ENCODE peak calls at places on chromosomes 3 and 15, in nine cellular contexts. G is nephron progenitor cell; I is GM20000; Y is stimulated activated CD4-positive, alpha-beta T cell treated with anti-CD3 and anti-CD28 coated beads, Interleukin-2, amount 100 ng/mL, for 48 hours; N is NCI-H1105; D is neuronal stem cell; H is caudate nucleus; R is amniotic stem cell; J is NCI-H774. K is an unnamed sample.

GRCh38 chr3:15409239-15409638 is 18.1 kb downstream of the METTL6 start:
- DNase-seq in G (no peak), I (no peak), Y (no peak), N (no peak), D (no peak), H (no peak), R (no peak), J (no peak), K (no peak)

GRCh38 chr15:96625251-96625650 is 294.8 kb downstream of the NR2F2 start:
- DNase-seq in G (no peak), I (no peak), Y (no peak), N (no peak), D (no peak), H (no peak), R (no peak), J (no peak), K (no peak)

GRCh38 chr3:128607710-128608048 is 42.9 kb downstream of the RPN1 start:
- DNase-seq in G (no peak), I (no peak), Y (no peak), N (no peak), D (no peak), H (no peak), R (no peak), J (no peak), K (no peak)

GRCh38 chr15:101773496-101774100 is 29.7 kb upstream of the OR4F6 start:
- DNase-seq in G (no peak), I (no peak), Y (no peak), N (peak; percentile 18), D (no peak), H (no peak), R (no peak), J (peak; percentile 79), K (no peak)

GRCh38 chr3:140205598-140205997 is 270.6 kb downstream of the CLSTN2 start:
- DNase-seq in G (no peak), I (no peak), Y (no peak), N (no peak), D (no peak), H (no peak), R (no peak), J (no peak), K (no peak)

GRCh38 chr15:98745650-98746374 is 97.5 kb downstream of the IGF1R start:
- DNase-seq in G (no peak), I (no peak), Y (no peak), N (no peak), D (no peak), H (no peak), R (no peak), J (no peak), K (no peak)

GRCh38 chr3:100289339-100289738 is 28.5 kb downstream of the TBC1D23 start:
- DNase-seq in G (no peak), I (no peak), Y (no peak), N (no peak), D (no peak), H (no peak), R (no peak), J (no peak), K (no peak)

GRCh38 chr3:8970971-8971589 is 7.8 kb upstream of the RAD18 start:
- DNase-seq in G (peak; percentile 75), I (peak; percentile 70), Y (peak; percentile 66), N (peak; percentile 14), D (peak; percentile 72), H (peak; percentile 26), R (peak; percentile 11), J (peak; percentile 3), K (peak; percentile 47)

GRCh38 chr3:174439621-174440349 is 419.3 kb upstream of the NAALADL2 start:
- DNase-seq in G (no peak), I (no peak), Y (no peak), N (no peak), D (no peak), H (no peak), R (peak; percentile 89), J (no peak), K (peak; percentile 82)

K was measured in Panc1.